ENCODE peak calls at places on chromosomes 11 and 22, in five cellular contexts. T is MM.1S, Y is IMR-90, A is DND-41, K is SK-N-SH. G is an unnamed sample.

GRCh38 chr22:35900483-35901168 is 128.0 kb downstream of the RBFOX2 start:
- DNase-seq in T (no peak), Y (peak), A (no peak), K (no peak), G (no peak)

GRCh38 chr22:30943368-30943767 is 25.2 kb downstream of the MORC2 start:
- DNase-seq in T (no peak), Y (no peak), A (peak), K (no peak), G (no peak)

GRCh38 chr11:27367881-27368280 is 4.9 kb upstream of the CCDC34 start:
- DNase-seq in T (no peak), Y (no peak), A (no peak), K (peak), G (no peak)

GRCh38 chr22:31123292-31123602 is 481 bp downstream of the INPP5J start:
- DNase-seq in T (no peak), Y (no peak), A (no peak), K (no peak), G (no peak)

GRCh38 chr11:107606122-107606521 is 15.2 kb downstream of the ELMOD1 start:
- DNase-seq in T (peak), Y (no peak), A (no peak), K (peak), G (peak)

GRCh38 chr22:24411256-24412004 is 16.0 kb upstream of the ADORA2A start:
- DNase-seq in T (no peak), Y (no peak), A (no peak), K (peak), G (no peak)

GRCh38 chr11:77617892-77618291 is 19.7 kb downstream of the CLNS1A start:
- DNase-seq in T (no peak), Y (peak), A (no peak), K (no peak), G (no peak)

GRCh38 chr11:11843233-11843632 is 1.5 kb downstream of the USP47 start:
- DNase-seq in T (no peak), Y (peak), A (no peak), K (no peak), G (peak)

GRCh38 chr22:39073941-39074340 is 3.1 kb upstream of the APOBEC3G start:
- DNase-seq in T (no peak), Y (no peak), A (no peak), K (no peak), G (no peak)

GRCh38 chr22:39080052-39080762 is 3.1 kb downstream of the APOBEC3G start:
- DNase-seq in T (no peak), Y (no peak), A (no peak), K (no peak), G (no peak)

GRCh38 chr22:39078329-39078728 is 1.3 kb downstream of the APOBEC3G start:
- DNase-seq in T (no peak), Y (no peak), A (no peak), K (no peak), G (no peak)

GRCh38 chr22:39080993-39081513 is 4.0 kb downstream of the APOBEC3G start:
- DNase-seq in T (no peak), Y (no peak), A (no peak), K (no peak), G (no peak)

DNA sequence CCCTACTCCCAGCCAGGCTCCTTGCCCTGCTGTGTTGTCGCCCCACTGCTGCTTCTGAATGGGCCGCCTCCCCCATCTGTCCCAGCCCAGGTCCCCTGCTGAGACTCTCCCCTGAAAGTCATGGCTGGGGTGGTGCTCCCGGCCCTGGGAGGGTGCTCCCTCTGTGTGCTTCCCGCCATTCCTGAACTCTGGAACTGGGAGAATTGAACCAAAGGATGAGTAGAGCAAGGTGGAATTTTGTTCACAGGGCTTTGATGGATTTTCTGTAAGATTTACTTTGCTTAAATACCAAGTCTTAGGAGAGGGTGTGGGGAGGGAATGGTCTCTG is 402 bp downstream of the APOBEC3G start:
- DNase-seq in T (peak), Y (no peak), A (no peak), K (no peak), G (no peak)
- H2AFZ ChIP-seq in T (peak), Y (peak), A (peak), K (no peak), G (peak)

GRCh38 chr11:115501504-115501894 is 2.7 kb downstream of the CADM1 start:
- DNase-seq in T (no peak), Y (no peak), A (no peak), K (no peak), G (no peak)
- H2AFZ ChIP-seq in T (no peak), Y (no peak), A (no peak), K (peak), G (no peak)

GRCh38 chr22:19201858-19202798 is 23.6 kb upstream of the SLC25A1 start:
- DNase-seq in T (no peak), Y (no peak), A (no peak), K (no peak), G (no peak)
- H2AFZ ChIP-seq in T (no peak), Y (no peak), A (no peak), K (no peak), G (no peak)

GRCh38 chr11:68138256-68138655 is 17.1 kb upstream of the CHKA start:
- DNase-seq in T (no peak), Y (no peak), A (no peak), K (no peak), G (no peak)
- H2AFZ ChIP-seq in T (no peak), Y (no peak), A (no peak), K (no peak), G (no peak)

G was measured in Karpas-422.